ENCODE peak calls at places on chromosomes 2 and 18, in five cellular contexts. Z is HEK293T, F is ELF-1, A is cardiac muscle cell, S is T-cell. W is an unnamed sample.

GRCh38 chr2:28395334-28396061 is 2.8 kb downstream of the FOSL2 start:
- DNase-seq in Z (no peak), F (no peak), A (peak; percentile 89), S (no peak), W (no peak)

GRCh38 chr2:235010117-235010729 is 58.4 kb downstream of the SH3BP4 start:
- DNase-seq in Z (no peak), F (no peak), A (no peak), S (no peak), W (no peak)

GRCh38 chr18:41484069-41484468 is 471.0 kb upstream of the PIK3C3 start:
- DNase-seq in Z (no peak), F (no peak), A (no peak), S (no peak), W (no peak)

GRCh38 chr2:212346865-212347264 is 191.7 kb downstream of the ERBB4 start:
- DNase-seq in Z (no peak), F (no peak), A (no peak), S (no peak), W (no peak)

GRCh38 chr2:119960821-119961220 is 52.1 kb upstream of the EPB41L5 start:
- DNase-seq in Z (no peak), F (no peak), A (peak; percentile 89), S (no peak), W (no peak)

GRCh38 chr2:27442282-27442980 is at the start of gene KRTCAP3:
- DNase-seq in Z (no peak), F (peak; percentile 83), A (no peak), S (peak; percentile 29), W (no peak)

GRCh38 chr2:173571021-173571821 is 216.5 kb downstream of the CDCA7 start:
- DNase-seq in Z (peak; percentile 37), F (peak; percentile 64), A (peak; percentile 62), S (no peak), W (no peak)

GRCh38 chr2:96207073-96207777 is 1.4 kb downstream of the STARD7 start:
- DNase-seq in Z (no peak), F (peak; percentile 46), A (no peak), S (no peak), W (no peak)

GRCh38 chr18:7681261-7681660 is 114.1 kb downstream of the PTPRM start:
- DNase-seq in Z (no peak), F (no peak), A (no peak), S (no peak), W (no peak)

GRCh38 chr2:29165362-29166236 is 50.4 kb downstream of the CLIP4 start:
- DNase-seq in Z (no peak), F (no peak), A (peak; percentile 54), S (no peak), W (no peak)

GRCh38 chr2:223528036-223528435 is 74.1 kb downstream of the SCG2 start:
- DNase-seq in Z (no peak), F (no peak), A (peak; percentile 69), S (no peak), W (no peak)

GRCh38 chr2:121140734-121141133 is 144.3 kb downstream of the TFCP2L1 start:
- DNase-seq in Z (no peak), F (peak; percentile 64), A (no peak), S (no peak), W (no peak)

GRCh38 chr18:56574827-56575226 is 63.6 kb downstream of the TXNL1 start:
- DNase-seq in Z (no peak), F (no peak), A (peak; percentile 86), S (no peak), W (no peak)

GRCh38 chr2:171389780-171390179 is 44.0 kb downstream of the METTL8 start:
- DNase-seq in Z (no peak), F (no peak), A (no peak), S (no peak), W (no peak)

GRCh38 chr2:235976516-235976915 is 191.7 kb downstream of the GBX2 start:
- DNase-seq in Z (no peak), F (no peak), A (no peak), S (no peak), W (no peak)

GRCh38 chr2:205369813-205370212 is 312.5 kb upstream of the NRP2 start:
- DNase-seq in Z (no peak), F (no peak), A (no peak), S (no peak), W (no peak)

GRCh38 chr2:26114144-26114543 is 58.7 kb upstream of the GAREM2 start:
- DNase-seq in Z (no peak), F (no peak), A (no peak), S (no peak), W (no peak)

GRCh38 chr18:2880473-2880872 is 33.7 kb downstream of the EMILIN2 start:
- DNase-seq in Z (no peak), F (no peak), A (no peak), S (no peak), W (no peak)

GRCh38 chr2:109128466-109129355 is at the start of gene SH3RF3:
- DNase-seq in Z (peak; percentile 37), F (peak; percentile 48), A (peak; percentile 69), S (no peak), W (no peak)

GRCh38 chr2:97965146-97965545 is 30.6 kb downstream of the TMEM131 start:
- DNase-seq in Z (no peak), F (no peak), A (no peak), S (no peak), W (no peak)

GRCh38 chr2:181656450-181657261 is at the start of gene CERKL:
- DNase-seq in Z (peak; percentile 69), F (peak; percentile 66), A (peak; percentile 26), S (no peak), W (no peak)

GRCh38 chr18:9771261-9771976 is 63.3 kb downstream of the RAB31 start:
- DNase-seq in Z (peak; percentile 81), F (peak; percentile 88), A (peak; percentile 76), S (peak; percentile 7), W (peak; percentile 29)

GRCh38 chr2:159996792-159997546 is 65.4 kb downstream of the PLA2R1 start:
- DNase-seq in Z (no peak), F (no peak), A (peak; percentile 83), S (no peak), W (no peak)

GRCh38 chr2:188338463-188338862 is 46.8 kb downstream of the GULP1 start:
- DNase-seq in Z (no peak), F (no peak), A (no peak), S (no peak), W (no peak)

GRCh38 chr2:102251042-102251848 is 60.1 kb upstream of the IL1RL1 start:
- DNase-seq in Z (no peak), F (peak; percentile 83), A (peak; percentile 64), S (peak; percentile 32), W (no peak)

GRCh38 chr2:151111599-151112278 is 149.9 kb downstream of the RBM43 start:
- DNase-seq in Z (no peak), F (peak; percentile 14), A (peak; percentile 37), S (no peak), W (no peak)

GRCh38 chr2:96912356-96913116 is 42.7 kb upstream of the SEMA4C start:
- DNase-seq in Z (no peak), F (no peak), A (no peak), S (no peak), W (no peak)

GRCh38 chr18:74139888-74140287 is 7.7 kb downstream of the FBXO15 start:
- DNase-seq in Z (no peak), F (no peak), A (peak; percentile 43), S (no peak), W (no peak)

GRCh38 chr18:23943903-23944624 is 70.5 kb upstream of the TTC39C start:
- DNase-seq in Z (no peak), F (no peak), A (peak; percentile 64), S (no peak), W (no peak)

GRCh38 chr2:121036226-121036692 is 248.7 kb downstream of the TFCP2L1 start:
- DNase-seq in Z (no peak), F (no peak), A (no peak), S (no peak), W (no peak)

GRCh38 chr2:15584767-15585469 is 6.8 kb upstream of the DDX1 start:
- DNase-seq in Z (no peak), F (no peak), A (peak; percentile 5), S (no peak), W (no peak)

W was measured in glomerular endothelial cell.